ENCODE peak calls at places on chromosomes 2 and 18, in nine cellular contexts. Z is neural progenitor cell; A is HuH-7.5; E is cardiac muscle cell; T is activated T-cell treated with anti-CD3 and anti-CD28 coated beads for 1 hour; O is T follicular helper cell; R is posterior cingulate gyrus; V is endothelial cell; U is effector CD4-positive, alpha-beta T cell. G is an unnamed sample.

GRCh38 chr18:23743733-23744333 is 54.6 kb downstream of the LAMA3 start:
- DNase-seq in Z (no peak), A (no peak), E (peak), T (no peak), O (no peak), R (no peak), V (no peak), U (no peak), G (no peak)

GRCh38 chr18:61308795-61309393 is 24.3 kb upstream of the CDH20 start:
- DNase-seq in Z (peak), A (no peak), E (no peak), T (no peak), O (no peak), R (peak), V (no peak), U (no peak), G (no peak)

GRCh38 chr2:239022437-239023260 is 174.8 kb downstream of the TWIST2 start:
- DNase-seq in Z (no peak), A (no peak), E (no peak), T (no peak), O (no peak), R (peak), V (no peak), U (no peak), G (no peak)

GRCh38 chr2:88669371-88670214 is 21.9 kb upstream of the RPIA start:
- DNase-seq in Z (peak), A (no peak), E (peak), T (no peak), O (no peak), R (no peak), V (peak), U (no peak), G (peak)

GRCh38 chr2:237614151-237614720 is 13.2 kb upstream of the LRRFIP1 start:
- DNase-seq in Z (peak), A (no peak), E (peak), T (no peak), O (no peak), R (no peak), V (no peak), U (no peak), G (no peak)

GRCh38 chr2:26299488-26300092 is 46.4 kb upstream of the SELENOI start:
- DNase-seq in Z (peak), A (no peak), E (peak), T (no peak), O (no peak), R (no peak), V (peak), U (no peak), G (no peak)

GRCh38 chr2:74357627-74358026 is 14.4 kb upstream of the SLC4A5 start:
- DNase-seq in Z (no peak), A (no peak), E (no peak), T (no peak), O (no peak), R (no peak), V (no peak), U (no peak), G (no peak)

GRCh38 chr2:96147593-96148201 is 2.5 kb upstream of the DUSP2 start:
- DNase-seq in Z (no peak), A (no peak), E (peak), T (no peak), O (no peak), R (peak), V (no peak), U (no peak), G (peak)

GRCh38 chr2:63663013-63663864 is 74.5 kb downstream of the MDH1 start:
- DNase-seq in Z (no peak), A (no peak), E (no peak), T (no peak), O (no peak), R (no peak), V (no peak), U (no peak), G (no peak)

GRCh38 chr2:181698230-181698629 is 17.9 kb upstream of the NEUROD1 start:
- DNase-seq in Z (no peak), A (no peak), E (peak), T (no peak), O (no peak), R (no peak), V (no peak), U (no peak), G (no peak)

GRCh38 chr2:222594679-222595078 is 61.2 kb downstream of the FARSB start:
- DNase-seq in Z (no peak), A (peak), E (no peak), T (no peak), O (no peak), R (no peak), V (no peak), U (no peak), G (no peak)

GRCh38 chr18:42781298-42781815 is 334.1 kb downstream of the RIT2 start:
- DNase-seq in Z (peak), A (no peak), E (no peak), T (no peak), O (no peak), R (no peak), V (no peak), U (no peak), G (no peak)

GRCh38 chr2:29443086-29443485 is 327.9 kb downstream of the CLIP4 start:
- DNase-seq in Z (no peak), A (no peak), E (no peak), T (no peak), O (no peak), R (no peak), V (no peak), U (no peak), G (no peak)

GRCh38 chr2:45610281-45611019 is 617 bp downstream of the SRBD1 start:
- DNase-seq in Z (peak), A (peak), E (peak), T (peak), O (peak), R (peak), V (peak), U (peak), G (peak)

GRCh38 chr18:46283268-46283667 is 179.1 kb downstream of the HAUS1 start:
- DNase-seq in Z (no peak), A (no peak), E (no peak), T (no peak), O (no peak), R (peak), V (no peak), U (no peak), G (no peak)

GRCh38 chr2:27314709-27315108 is 6.5 kb upstream of the UCN start:
- DNase-seq in Z (no peak), A (no peak), E (no peak), T (no peak), O (no peak), R (peak), V (no peak), U (no peak), G (no peak)

GRCh38 chr2:225737556-225737955 is 338.0 kb downstream of the NYAP2 start:
- DNase-seq in Z (no peak), A (no peak), E (no peak), T (no peak), O (no peak), R (no peak), V (no peak), U (no peak), G (no peak)

G was measured in T-helper 1 cell.